ENCODE peak calls at places on chromosomes 5 and 9, in eight cellular contexts. One of them, this sample, is unnamed.

GRCh38 chr9:113220467-113221002 is 542 bp downstream of the FKBP15 start:
- DNase-seq in dorsolateral prefrontal cortex: no peak
- DNase-seq in breast epithelium: no peak
- DNase-seq in endothelial cell: peak; percentile 3
- DNase-seq in astrocyte of the cerebellum: no peak
- DNase-seq in bronchial epithelial cell: peak; percentile 24
- DNase-seq in tibial artery: no peak
- DNase-seq in cardiac fibroblast: no peak
- DNase-seq in this sample: no peak

GRCh38 chr9:22103650-22104575 is 94.8 kb upstream of the CDKN2B start:
- DNase-seq in dorsolateral prefrontal cortex: no peak
- DNase-seq in breast epithelium: no peak
- DNase-seq in endothelial cell: no peak
- DNase-seq in astrocyte of the cerebellum: peak; percentile 74
- DNase-seq in bronchial epithelial cell: peak; percentile 31
- DNase-seq in tibial artery: no peak
- DNase-seq in cardiac fibroblast: peak; percentile 83
- DNase-seq in this sample: no peak

GRCh38 chr5:113331201-113331551 is 103.6 kb downstream of the TSSK1B start:
- DNase-seq in dorsolateral prefrontal cortex: no peak
- DNase-seq in breast epithelium: no peak
- DNase-seq in endothelial cell: no peak
- DNase-seq in astrocyte of the cerebellum: no peak
- DNase-seq in bronchial epithelial cell: no peak
- DNase-seq in tibial artery: no peak
- DNase-seq in cardiac fibroblast: peak; percentile 68
- DNase-seq in this sample: no peak

GRCh38 chr9:35026671-35027070 is 37.1 kb downstream of the DNAJB5 start:
- DNase-seq in dorsolateral prefrontal cortex: no peak
- DNase-seq in breast epithelium: no peak
- DNase-seq in endothelial cell: no peak
- DNase-seq in astrocyte of the cerebellum: no peak
- DNase-seq in bronchial epithelial cell: no peak
- DNase-seq in tibial artery: no peak
- DNase-seq in cardiac fibroblast: peak; percentile 50
- DNase-seq in this sample: no peak

GRCh38 chr9:109014267-109015025 is 1.1 kb upstream of the CTNNAL1 start:
- DNase-seq in dorsolateral prefrontal cortex: no peak
- DNase-seq in breast epithelium: no peak
- DNase-seq in endothelial cell: no peak
- DNase-seq in astrocyte of the cerebellum: peak; percentile 22
- DNase-seq in bronchial epithelial cell: peak; percentile 47
- DNase-seq in tibial artery: peak; percentile 68
- DNase-seq in cardiac fibroblast: peak; percentile 88
- DNase-seq in this sample: no peak

GRCh38 chr5:68995847-68996204 is 98.0 kb upstream of the SLC30A5 start:
- DNase-seq in dorsolateral prefrontal cortex: no peak
- DNase-seq in breast epithelium: no peak
- DNase-seq in endothelial cell: no peak
- DNase-seq in astrocyte of the cerebellum: no peak
- DNase-seq in bronchial epithelial cell: peak; percentile 23
- DNase-seq in tibial artery: no peak
- DNase-seq in cardiac fibroblast: no peak
- DNase-seq in this sample: no peak

GRCh38 chr9:131320031-131320685 is 30.6 kb downstream of the PLPP7 start:
- DNase-seq in dorsolateral prefrontal cortex: no peak
- DNase-seq in breast epithelium: no peak
- DNase-seq in endothelial cell: no peak
- DNase-seq in astrocyte of the cerebellum: no peak
- DNase-seq in bronchial epithelial cell: no peak
- DNase-seq in tibial artery: no peak
- DNase-seq in cardiac fibroblast: peak; percentile 29
- DNase-seq in this sample: no peak

GRCh38 chr5:137822158-137822764 is 45.4 kb upstream of the MYOT start:
- DNase-seq in dorsolateral prefrontal cortex: no peak
- DNase-seq in breast epithelium: no peak
- DNase-seq in endothelial cell: peak; percentile 53
- DNase-seq in astrocyte of the cerebellum: peak; percentile 12
- DNase-seq in bronchial epithelial cell: peak; percentile 31
- DNase-seq in tibial artery: no peak
- DNase-seq in cardiac fibroblast: peak; percentile 70
- DNase-seq in this sample: peak; percentile 33

GRCh38 chr5:137350791-137351190 is 148.3 kb downstream of the SPOCK1 start:
- DNase-seq in dorsolateral prefrontal cortex: no peak
- DNase-seq in breast epithelium: no peak
- DNase-seq in endothelial cell: no peak
- DNase-seq in astrocyte of the cerebellum: no peak
- DNase-seq in bronchial epithelial cell: no peak
- DNase-seq in tibial artery: no peak
- DNase-seq in cardiac fibroblast: no peak
- DNase-seq in this sample: no peak

GRCh38 chr5:73370620-73371583 is 77.7 kb downstream of the FOXD1 start:
- DNase-seq in dorsolateral prefrontal cortex: no peak
- DNase-seq in breast epithelium: no peak
- DNase-seq in endothelial cell: no peak
- DNase-seq in astrocyte of the cerebellum: no peak
- DNase-seq in bronchial epithelial cell: peak; percentile 100
- DNase-seq in tibial artery: no peak
- DNase-seq in cardiac fibroblast: peak; percentile 44
- DNase-seq in this sample: no peak

GRCh38 chr9:68416891-68417570 is 60.6 kb downstream of the PGM5 start:
- DNase-seq in dorsolateral prefrontal cortex: no peak
- DNase-seq in breast epithelium: no peak
- DNase-seq in endothelial cell: no peak
- DNase-seq in astrocyte of the cerebellum: no peak
- DNase-seq in bronchial epithelial cell: peak; percentile 7
- DNase-seq in tibial artery: no peak
- DNase-seq in cardiac fibroblast: no peak
- DNase-seq in this sample: no peak

GRCh38 chr5:83387041-83387440 is 84.5 kb upstream of the VCAN start:
- DNase-seq in dorsolateral prefrontal cortex: no peak
- DNase-seq in breast epithelium: no peak
- DNase-seq in endothelial cell: no peak
- DNase-seq in astrocyte of the cerebellum: no peak
- DNase-seq in bronchial epithelial cell: no peak
- DNase-seq in tibial artery: no peak
- DNase-seq in cardiac fibroblast: no peak
- DNase-seq in this sample: no peak

GRCh38 chr9:95724253-95724991 is 151.1 kb upstream of the ERCC6L2 start:
- DNase-seq in dorsolateral prefrontal cortex: no peak
- DNase-seq in breast epithelium: peak; percentile 17
- DNase-seq in endothelial cell: no peak
- DNase-seq in astrocyte of the cerebellum: no peak
- DNase-seq in bronchial epithelial cell: no peak
- DNase-seq in tibial artery: no peak
- DNase-seq in cardiac fibroblast: no peak
- DNase-seq in this sample: no peak

GRCh38 chr9:136489731-136490130 is 6.9 kb upstream of the SEC16A start:
- DNase-seq in dorsolateral prefrontal cortex: no peak
- DNase-seq in breast epithelium: no peak
- DNase-seq in endothelial cell: no peak
- DNase-seq in astrocyte of the cerebellum: no peak
- DNase-seq in bronchial epithelial cell: no peak
- DNase-seq in tibial artery: no peak
- DNase-seq in cardiac fibroblast: no peak
- DNase-seq in this sample: no peak
- TF ChIP-seq CTCF in dorsolateral prefrontal cortex: no peak
- TF ChIP-seq CTCF in breast epithelium: no peak
- TF ChIP-seq CTCF in endothelial cell: no peak
- TF ChIP-seq CTCF in astrocyte of the cerebellum: no peak
- TF ChIP-seq CTCF in bronchial epithelial cell: no peak
- TF ChIP-seq CTCF in tibial artery: no peak
- TF ChIP-seq CTCF in cardiac fibroblast: no peak
- TF ChIP-seq CTCF in this sample: no peak

GRCh38 chr5:148687427-148687826 is 33.1 kb upstream of the HTR4 start:
- DNase-seq in dorsolateral prefrontal cortex: no peak
- DNase-seq in breast epithelium: no peak
- DNase-seq in endothelial cell: peak; percentile 23
- DNase-seq in astrocyte of the cerebellum: no peak
- DNase-seq in bronchial epithelial cell: peak; percentile 67
- DNase-seq in tibial artery: no peak
- DNase-seq in cardiac fibroblast: peak; percentile 21
- DNase-seq in this sample: no peak
- TF ChIP-seq CTCF in dorsolateral prefrontal cortex: no peak
- TF ChIP-seq CTCF in breast epithelium: no peak
- TF ChIP-seq CTCF in endothelial cell: peak; percentile 63
- TF ChIP-seq CTCF in astrocyte of the cerebellum: peak; percentile 37
- TF ChIP-seq CTCF in bronchial epithelial cell: peak; percentile 50
- TF ChIP-seq CTCF in tibial artery: no peak
- TF ChIP-seq CTCF in cardiac fibroblast: peak; percentile 60
- TF ChIP-seq CTCF in this sample: peak; percentile 20

DNA sequence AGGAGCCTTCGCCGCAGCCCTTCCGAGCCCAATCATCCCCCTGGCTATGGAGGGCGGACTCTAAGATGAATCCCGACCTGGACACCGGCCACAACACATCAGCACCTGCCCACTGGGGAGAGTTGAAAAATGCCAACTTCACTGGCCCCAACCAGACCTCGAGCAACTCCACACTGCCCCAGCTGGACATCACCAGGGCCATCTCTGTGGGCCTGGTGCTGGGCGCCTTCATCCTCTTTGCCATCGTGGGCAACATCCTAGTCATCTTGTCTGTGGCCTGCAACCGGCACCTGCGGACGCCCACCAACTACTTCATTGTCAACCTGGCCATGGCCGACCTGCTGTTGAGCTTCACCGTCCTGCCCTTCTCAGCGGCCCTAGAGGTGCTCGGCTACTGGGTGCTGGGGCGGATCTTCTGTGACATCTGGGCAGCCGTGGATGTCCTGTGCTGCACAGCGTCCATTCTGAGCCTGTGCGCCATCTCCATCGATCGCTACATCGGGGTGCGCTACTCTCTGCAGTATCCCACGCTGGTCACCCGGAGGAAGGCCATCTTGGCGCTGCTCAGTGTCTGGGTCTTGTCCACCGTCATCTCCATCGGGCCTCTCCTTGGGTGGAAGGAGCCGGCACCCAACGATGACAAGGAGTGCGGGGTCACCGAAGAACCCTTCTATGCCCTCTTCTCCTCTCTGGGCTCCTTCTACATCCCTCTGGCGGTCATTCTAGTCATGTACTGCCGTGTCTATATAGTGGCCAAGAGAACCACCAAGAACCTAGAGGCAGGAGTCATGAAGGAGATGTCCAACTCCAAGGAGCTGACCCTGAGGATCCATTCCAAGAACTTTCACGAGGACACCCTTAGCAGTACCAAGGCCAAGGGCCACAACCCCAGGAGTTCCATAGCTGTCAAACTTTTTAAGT is 819 bp downstream of the ADRA1B start:
- DNase-seq in dorsolateral prefrontal cortex: no peak
- DNase-seq in breast epithelium: no peak
- DNase-seq in endothelial cell: no peak
- DNase-seq in astrocyte of the cerebellum: no peak
- DNase-seq in bronchial epithelial cell: no peak
- DNase-seq in tibial artery: no peak
- DNase-seq in cardiac fibroblast: no peak
- DNase-seq in this sample: no peak
- TF ChIP-seq CTCF in dorsolateral prefrontal cortex: no peak
- TF ChIP-seq CTCF in breast epithelium: no peak
- TF ChIP-seq CTCF in endothelial cell: no peak
- TF ChIP-seq CTCF in astrocyte of the cerebellum: no peak
- TF ChIP-seq CTCF in bronchial epithelial cell: no peak
- TF ChIP-seq CTCF in tibial artery: no peak
- TF ChIP-seq CTCF in cardiac fibroblast: no peak
- TF ChIP-seq CTCF in this sample: no peak

GRCh38 chr9:90943341-90943740 is 141.7 kb downstream of the SYK start:
- DNase-seq in dorsolateral prefrontal cortex: no peak
- DNase-seq in breast epithelium: no peak
- DNase-seq in endothelial cell: no peak
- DNase-seq in astrocyte of the cerebellum: no peak
- DNase-seq in bronchial epithelial cell: peak; percentile 94
- DNase-seq in tibial artery: no peak
- DNase-seq in cardiac fibroblast: peak; percentile 25
- DNase-seq in this sample: no peak
- TF ChIP-seq CTCF in dorsolateral prefrontal cortex: no peak
- TF ChIP-seq CTCF in breast epithelium: no peak
- TF ChIP-seq CTCF in endothelial cell: no peak
- TF ChIP-seq CTCF in astrocyte of the cerebellum: no peak
- TF ChIP-seq CTCF in bronchial epithelial cell: no peak
- TF ChIP-seq CTCF in tibial artery: no peak
- TF ChIP-seq CTCF in cardiac fibroblast: no peak
- TF ChIP-seq CTCF in this sample: no peak